ENCODE peak calls at places on chromosome 3, in seven cellular contexts. I is choroid plexus epithelial cell, D is BJ, J is AG04450, O is pancreas, V is HL-60, H is lower lobe of right lung. G is an unnamed sample.

GRCh38 chr3:38115645-38116427 is 21.1 kb downstream of the ACAA1 start:
- DNase-seq in I (no peak), D (no peak), J (no peak), O (no peak), V (no peak), H (no peak), G (no peak)

GRCh38 chr3:186108106-186108940 is 566 bp downstream of the ETV5 start:
- DNase-seq in I (peak; percentile 73), D (no peak), J (no peak), O (no peak), V (peak; percentile 39), H (peak; percentile 67), G (peak; percentile 71)

GRCh38 chr3:182618085-182618732 is 175.1 kb upstream of the ATP11B start:
- DNase-seq in I (peak; percentile 13), D (no peak), J (no peak), O (no peak), V (no peak), H (no peak), G (no peak)

GRCh38 chr3:143643905-143644304 is 204.4 kb downstream of the SLC9A9 start:
- DNase-seq in I (peak; percentile 20), D (no peak), J (no peak), O (no peak), V (no peak), H (no peak), G (no peak)

GRCh38 chr3:118990818-118991560 is 43.7 kb downstream of the IGSF11 start:
- DNase-seq in I (no peak), D (no peak), J (no peak), O (no peak), V (no peak), H (no peak), G (no peak)

GRCh38 chr3:1380926-1381646 is 288.3 kb downstream of the CNTN6 start:
- DNase-seq in I (no peak), D (no peak), J (no peak), O (no peak), V (peak; percentile 29), H (no peak), G (no peak)

GRCh38 chr3:154090116-154090420 is 31.1 kb upstream of the ARHGEF26 start:
- DNase-seq in I (peak; percentile 15), D (no peak), J (no peak), O (no peak), V (no peak), H (peak; percentile 46), G (no peak)

GRCh38 chr3:151852074-151852811 is 21.2 kb upstream of the SUCNR1 start:
- DNase-seq in I (no peak), D (no peak), J (no peak), O (no peak), V (peak; percentile 61), H (no peak), G (no peak)

GRCh38 chr3:15283702-15284101 is 48.7 kb downstream of the SH3BP5 start:
- DNase-seq in I (no peak), D (no peak), J (no peak), O (no peak), V (no peak), H (no peak), G (no peak)

GRCh38 chr3:112132088-112132487 is 960 bp downstream of the GCSAM start:
- DNase-seq in I (no peak), D (no peak), J (no peak), O (no peak), V (no peak), H (no peak), G (no peak)

GRCh38 chr3:10763817-10764313 is 52.2 kb upstream of the SLC6A11 start:
- DNase-seq in I (no peak), D (no peak), J (no peak), O (no peak), V (no peak), H (no peak), G (no peak)

GRCh38 chr3:195752538-195753331 is 32.0 kb downstream of the MUC20 start:
- DNase-seq in I (no peak), D (no peak), J (no peak), O (no peak), V (no peak), H (peak; percentile 63), G (no peak)

GRCh38 chr3:184472723-184473419 is 88.7 kb upstream of the EPHB3 start:
- DNase-seq in I (no peak), D (no peak), J (no peak), O (no peak), V (peak; percentile 25), H (no peak), G (peak; percentile 72)

GRCh38 chr3:88219138-88219792 is 69.5 kb downstream of the C3orf38 start:
- DNase-seq in I (peak; percentile 88), D (no peak), J (peak; percentile 2), O (peak; percentile 23), V (peak; percentile 47), H (no peak), G (peak; percentile 26)

GRCh38 chr3:72192572-72192971 is 407.6 kb upstream of the PROK2 start:
- DNase-seq in I (peak; percentile 2), D (no peak), J (no peak), O (no peak), V (no peak), H (no peak), G (no peak)

GRCh38 chr3:165636682-165637010 is 200.6 kb downstream of the BCHE start:
- DNase-seq in I (no peak), D (no peak), J (no peak), O (no peak), V (no peak), H (no peak), G (no peak)

GRCh38 chr3:114440700-114441099 is 146.9 kb downstream of the TIGIT start:
- DNase-seq in I (no peak), D (no peak), J (no peak), O (no peak), V (no peak), H (no peak), G (no peak)

GRCh38 chr3:76765526-76765925 is 274.4 kb upstream of the ROBO2 start:
- DNase-seq in I (no peak), D (no peak), J (no peak), O (peak; percentile 44), V (no peak), H (no peak), G (no peak)

GRCh38 chr3:52237006-52237658 is 1.8 kb downstream of the TWF2 start:
- DNase-seq in I (no peak), D (no peak), J (no peak), O (no peak), V (no peak), H (peak; percentile 34), G (no peak)
- H3K4me3 ChIP-seq in I (peak overlapping the region; percentile 93), D (peak overlapping the region; percentile 17), J (peak overlapping the region; percentile 96), O (no peak overlapping the region), V (peak overlapping the region; percentile 91), H (peak overlapping the region; percentile 99), G (peak overlapping the region; percentile 98)

GRCh38 chr3:8658326-8659212 is 14.0 kb upstream of the SSUH2 start:
- DNase-seq in I (peak; percentile 88), D (no peak), J (no peak), O (peak; percentile 68), V (no peak), H (peak; percentile 88), G (peak; percentile 86)
- H3K4me3 ChIP-seq in I (no peak overlapping the region), D (no peak overlapping the region), J (no peak overlapping the region), O (no peak overlapping the region), V (no peak overlapping the region), H (no peak overlapping the region), G (no peak overlapping the region)

GRCh38 chr3:16503191-16503776 is 10.2 kb downstream of the RFTN1 start:
- DNase-seq in I (no peak), D (no peak), J (no peak), O (no peak), V (no peak), H (no peak), G (no peak)
- H3K4me3 ChIP-seq in I (no peak overlapping the region), D (no peak overlapping the region), J (no peak overlapping the region), O (no peak overlapping the region), V (no peak overlapping the region), H (no peak overlapping the region), G (no peak overlapping the region)

GRCh38 chr3:192514081-192514753 is 213.1 kb downstream of the FGF12 start:
- DNase-seq in I (peak; percentile 5), D (no peak), J (no peak), O (peak; percentile 33), V (no peak), H (no peak), G (peak; percentile 50)
- H3K4me3 ChIP-seq in I (no peak overlapping the region), D (no peak overlapping the region), J (no peak overlapping the region), O (peak overlapping the region; percentile 42), V (no peak overlapping the region), H (peak overlapping the region; percentile 46), G (peak overlapping the region; percentile 59)

GRCh38 chr3:58658508-58658907 is 8.1 kb downstream of the FAM3D start:
- DNase-seq in I (no peak), D (no peak), J (no peak), O (no peak), V (no peak), H (no peak), G (no peak)

GRCh38 chr3:58659051-58659675 is 7.4 kb downstream of the FAM3D start:
- DNase-seq in I (peak; percentile 64), D (no peak), J (no peak), O (no peak), V (no peak), H (no peak), G (no peak)

GRCh38 chr3:58656631-58657030 is 9.9 kb downstream of the FAM3D start:
- DNase-seq in I (no peak), D (no peak), J (no peak), O (no peak), V (no peak), H (no peak), G (no peak)

GRCh38 chr3:58657571-58658141 is 8.9 kb downstream of the FAM3D start:
- DNase-seq in I (no peak), D (no peak), J (no peak), O (no peak), V (no peak), H (no peak), G (no peak)

GRCh38 chr3:58657036-58657435 is 9.5 kb downstream of the FAM3D start:
- DNase-seq in I (no peak), D (no peak), J (no peak), O (no peak), V (no peak), H (no peak), G (no peak)
- H3K4me3 ChIP-seq in I (no peak overlapping the region), D (no peak overlapping the region), J (no peak overlapping the region), O (no peak overlapping the region), V (no peak overlapping the region), H (no peak overlapping the region), G (no peak overlapping the region)

GRCh38 chr3:106827515-106828213 is 549.6 kb upstream of the CCDC54 start:
- DNase-seq in I (peak; percentile 57), D (no peak), J (no peak), O (no peak), V (no peak), H (no peak), G (no peak)
- H3K4me3 ChIP-seq in I (no peak overlapping the region), D (no peak overlapping the region), J (no peak overlapping the region), O (no peak overlapping the region), V (no peak overlapping the region), H (no peak overlapping the region), G (no peak overlapping the region)